ENCODE peak calls at places on chromosomes 6 and 20, in four cellular contexts. N is SK-N-SH, P is H1, G is GM12878. H is an unnamed sample.

GRCh38 chr6:13014551-13015378 is 298.2 kb downstream of the PHACTR1 start:
- DNase-seq in N (peak; percentile 78), G (no peak), P (peak; percentile 66), H (no peak)

GRCh38 chr20:10078403-10078802 is 43.6 kb downstream of the ANKEF1 start:
- DNase-seq in N (no peak), P (no peak), G (no peak), H (no peak)

GRCh38 chr6:113343940-113344339 is 513.2 kb upstream of the MARCKS start:
- DNase-seq in N (no peak), P (no peak), G (no peak), H (no peak)

GRCh38 chr6:76703285-76703684 is 630.8 kb upstream of the IMPG1 start:
- DNase-seq in P (no peak), G (no peak), N (no peak), H (no peak)

GRCh38 chr6:142008016-142008735 is 124.5 kb upstream of the GJE1 start:
- DNase-seq in P (no peak), G (no peak), N (no peak), H (peak; percentile 33)

GRCh38 chr20:58584051-58584824 is 66.8 kb upstream of the STX16 start:
- DNase-seq in N (no peak), P (no peak), G (no peak), H (no peak)

GRCh38 chr20:23062632-23063031 is 13.2 kb upstream of the THBD start:
- DNase-seq in P (no peak), G (no peak), N (no peak), H (no peak)

GRCh38 chr6:63943826-63944225 is 308.2 kb downstream of the PHF3 start:
- DNase-seq in P (no peak), N (no peak), G (no peak), H (no peak)

GRCh38 chr6:48061630-48062029 is 49.4 kb downstream of the PTCHD4 start:
- DNase-seq in G (no peak), P (no peak), N (no peak), H (no peak)

GRCh38 chr6:31401403-31401802 is 2.0 kb upstream of the MICA start:
- DNase-seq in N (no peak), P (no peak), G (no peak), H (peak; percentile 62)

GRCh38 chr6:52491203-52492069 is 71.3 kb downstream of the EFHC1 start:
- DNase-seq in N (no peak), P (peak; percentile 26), G (peak; percentile 58), H (no peak)

GRCh38 chr6:156182356-156182755 is 594.8 kb upstream of the ARID1B start:
- DNase-seq in G (no peak), P (no peak), N (no peak), H (no peak)

GRCh38 chr6:135094403-135094821 is 39.8 kb upstream of the HBS1L start:
- DNase-seq in P (no peak), N (no peak), G (no peak), H (no peak)

GRCh38 chr6:56953597-56954388 is 1.1 kb upstream of the BEND6 start:
- DNase-seq in P (peak; percentile 72), N (peak; percentile 29), G (peak; percentile 38), H (no peak)

GRCh38 chr20:4135385-4136077 is 120.2 kb upstream of the RNF24 start:
- DNase-seq in N (no peak), P (no peak), G (no peak), H (peak; percentile 96)

GRCh38 chr20:48921168-48921882 is at the start of gene ARFGEF2:
- DNase-seq in G (peak; percentile 77), N (peak; percentile 99), P (peak; percentile 96), H (peak; percentile 69)

GRCh38 chr20:48920527-48921167 is 864 bp upstream of the ARFGEF2 start:
- DNase-seq in N (no peak), P (no peak), G (no peak), H (no peak)

GRCh38 chr20:48919336-48919881 is 2.1 kb upstream of the ARFGEF2 start:
- DNase-seq in P (no peak), N (no peak), G (no peak), H (no peak)

GRCh38 chr20:48921883-48922867 is 664 bp downstream of the ARFGEF2 start:
- DNase-seq in P (no peak), N (peak; percentile 85), G (no peak), H (no peak)

DNA sequence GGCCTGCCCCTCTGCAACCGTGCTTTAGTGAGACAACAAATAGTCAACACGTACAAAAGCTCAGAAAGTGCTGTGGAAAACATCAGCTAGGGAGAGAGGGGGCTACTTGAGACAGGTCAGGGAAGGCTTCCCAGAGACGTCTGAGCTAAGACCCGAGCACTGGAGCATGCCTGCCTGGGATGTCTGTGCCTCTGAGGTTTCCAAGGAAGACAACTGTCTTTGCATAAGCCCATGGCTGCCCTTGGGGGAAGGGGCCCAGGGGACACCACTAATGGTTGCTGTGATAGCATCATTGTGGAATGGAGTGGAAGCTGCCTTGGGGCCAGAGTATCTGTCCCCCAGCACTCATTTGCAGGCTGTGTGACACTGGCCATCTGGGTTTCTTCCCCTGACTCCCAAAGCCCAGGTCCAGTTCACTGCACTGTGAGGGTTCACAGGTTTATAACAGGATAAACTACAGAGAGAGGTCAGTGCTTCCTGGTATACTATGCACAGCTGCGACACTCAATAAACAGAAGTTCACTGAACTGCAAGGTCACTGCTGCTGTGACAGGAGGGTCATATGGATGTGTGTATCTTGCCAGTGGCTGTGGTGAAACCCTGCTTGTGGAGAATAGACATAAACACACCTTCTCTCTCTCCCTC is 1.5 kb upstream of the ARFGEF2 start:
- DNase-seq in G (no peak), P (no peak), N (no peak), H (no peak)
- TF ChIP-seq RAD21 in G (no peak), P (no peak), N (no peak), H (no peak)

GRCh38 chr6:154411076-154411475 is 54.5 kb upstream of the IPCEF1 start:
- DNase-seq in N (no peak), G (no peak), P (no peak), H (no peak)
- H3K9ac ChIP-seq in N (peak overlapping the region; percentile 51), G (no peak overlapping the region), P (no peak overlapping the region), H (no peak overlapping the region)

GRCh38 chr6:154485784-154486183 is 24.7 kb downstream of the CNKSR3 start:
- DNase-seq in N (no peak), P (no peak), G (no peak), H (no peak)
- H3K4me1 ChIP-seq in N (peaks cover 17% of the 10 kb centered on the region), P (no peaks in the 10 kb centered on the region), G (no peaks in the 10 kb centered on the region), H (peaks cover 29% of the 10 kb centered on the region)

GRCh38 chr20:32675223-32675975 is 1.7 kb upstream of the C20orf203 start:
- DNase-seq in G (no peak), N (no peak), P (no peak), H (no peak)
- TF ChIP-seq RAD21 in G (no peak), N (no peak), P (no peak), H (no peak)

GRCh38 chr20:48166082-48166835 is 381.0 kb upstream of the SULF2 start:
- DNase-seq in P (no peak), N (no peak), G (no peak), H (no peak)

GRCh38 chr20:48164034-48164433 is 378.8 kb upstream of the SULF2 start:
- DNase-seq in G (no peak), N (no peak), P (no peak), H (no peak)

GRCh38 chr20:48163521-48163920 is 378.2 kb upstream of the SULF2 start:
- DNase-seq in N (no peak), G (no peak), P (no peak), H (no peak)

GRCh38 chr20:48164566-48165400 is 379.5 kb upstream of the SULF2 start:
- DNase-seq in N (no peak), P (no peak), G (no peak), H (no peak)

GRCh38 chr20:48165401-48165685 is 380.1 kb upstream of the SULF2 start:
- DNase-seq in N (no peak), P (no peak), G (no peak), H (no peak)
- H3K9ac ChIP-seq in N (no peak overlapping the region), P (no peak overlapping the region), G (no peak overlapping the region), H (no peak overlapping the region)

GRCh38 chr6:3775906-3776305 is 24.4 kb upstream of the PXDC1 start:
- DNase-seq in G (no peak), N (no peak), P (no peak), H (no peak)

GRCh38 chr6:3773696-3774298 is 22.3 kb upstream of the PXDC1 start:
- DNase-seq in N (no peak), G (no peak), P (no peak), H (no peak)

GRCh38 chr6:3776881-3777507 is 25.5 kb upstream of the PXDC1 start:
- DNase-seq in G (no peak), P (no peak), N (peak; percentile 51), H (no peak)

GRCh38 chr6:3777695-3778461 is 26.4 kb upstream of the PXDC1 start:
- DNase-seq in G (no peak), N (no peak), P (no peak), H (no peak)

DNA sequence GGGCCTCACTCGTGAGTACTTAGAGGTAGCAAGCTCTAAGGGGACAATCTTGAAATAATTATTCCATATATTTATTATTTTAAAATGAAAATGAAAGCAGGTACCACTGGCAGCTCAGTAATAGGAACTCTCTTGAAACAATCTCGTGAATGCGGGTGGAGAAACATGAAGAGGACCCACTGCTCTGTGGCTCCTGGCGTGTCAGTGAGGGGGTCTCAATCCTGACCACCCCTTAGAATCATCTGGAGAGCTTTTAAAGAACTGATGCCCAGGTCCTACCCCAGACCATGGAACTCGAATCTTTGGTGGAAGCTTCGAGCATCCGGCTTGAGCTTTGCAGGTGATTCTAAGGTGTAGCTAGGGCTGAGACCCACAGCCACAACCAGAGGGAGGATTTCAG is 23.9 kb upstream of the PXDC1 start:
- DNase-seq in G (no peak), N (no peak), P (no peak), H (no peak)
- H3K4me1 ChIP-seq in G (no peaks in the 10 kb centered on the region), N (no peaks in the 10 kb centered on the region), P (no peaks in the 10 kb centered on the region), H (no peaks in the 10 kb centered on the region)

DNA sequence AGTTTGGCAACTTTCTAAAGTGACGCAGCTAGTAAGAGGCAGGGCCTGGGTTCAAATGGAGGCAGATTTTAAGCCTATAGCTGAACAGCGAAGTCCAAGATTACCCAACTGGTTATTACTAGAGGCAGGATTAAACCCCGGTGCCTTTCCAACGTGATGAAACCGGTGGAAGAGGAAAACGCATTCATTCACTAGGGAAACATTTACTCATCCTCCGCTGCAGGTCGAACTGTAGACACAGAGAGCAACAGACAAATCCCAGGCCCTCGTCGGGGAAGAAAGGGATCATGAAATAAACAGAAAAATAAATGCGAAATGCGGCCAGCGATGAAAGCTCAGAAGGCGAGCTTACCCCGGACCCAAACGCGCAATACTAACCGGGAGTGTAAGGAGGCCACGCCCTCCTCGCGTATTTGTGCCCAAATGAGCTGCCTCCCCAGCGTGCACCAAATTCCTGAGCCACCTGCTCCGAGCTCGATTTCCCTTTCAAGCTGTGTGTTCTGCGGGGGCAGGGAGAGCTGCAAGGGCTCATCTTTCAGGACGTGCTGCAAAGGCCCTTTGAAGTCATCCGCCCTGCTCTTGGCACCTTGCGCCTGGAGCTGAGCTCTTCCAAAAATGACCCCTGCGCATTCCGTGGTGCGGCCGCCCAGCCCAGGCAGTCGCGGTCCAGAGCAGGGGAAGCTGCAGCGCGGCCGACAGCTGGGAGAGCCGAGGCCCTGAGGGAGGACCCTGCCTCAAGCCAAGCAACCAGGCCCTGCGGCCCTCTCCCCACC is 46.9 kb downstream of the PDYN start:
- DNase-seq in P (peak; percentile 84), N (no peak), G (no peak), H (no peak)
- TF ChIP-seq RAD21 in P (peak; percentile 0), N (no peak), G (no peak), H (no peak)

GRCh38 chr6:143539106-143539505 is 27.6 kb upstream of the FUCA2 start:
- DNase-seq in G (no peak), N (no peak), P (no peak), H (no peak)
- H3K9ac ChIP-seq in G (no peak overlapping the region), N (no peak overlapping the region), P (no peak overlapping the region), H (no peak overlapping the region)